ENCODE peak calls at places on chromosomes 11 and 22, in four cellular contexts. S is PC-3, N is OCI-LY7, W is neural progenitor cell. A is an unnamed sample.

GRCh38 chr22:41772198-41772597 is 28.3 kb upstream of the CCDC134 start:
- DNase-seq in S (peak; percentile 42), N (no peak), W (no peak), A (no peak)

GRCh38 chr11:48106166-48106565 is 110.4 kb upstream of the OR4B1 start:
- DNase-seq in S (no peak), N (peak; percentile 78), W (no peak), A (peak; percentile 67)

GRCh38 chr11:67572747-67573419 is 10.7 kb upstream of the GSTP1 start:
- DNase-seq in S (peak; percentile 84), N (peak; percentile 67), W (peak; percentile 84), A (peak; percentile 63)

GRCh38 chr22:19579113-19579811 is 55.1 kb upstream of the CLDN5 start:
- DNase-seq in S (peak; percentile 35), N (peak; percentile 14), W (no peak), A (no peak)

GRCh38 chr11:32164836-32165235 is 74.0 kb downstream of the RCN1 start:
- DNase-seq in S (no peak), N (no peak), W (no peak), A (no peak)

GRCh38 chr11:3721002-3721401 is 49.8 kb upstream of the CHRNA10 start:
- DNase-seq in S (no peak), N (no peak), W (no peak), A (no peak)

GRCh38 chr22:41920271-41920976 is 5.5 kb upstream of the SHISA8 start:
- DNase-seq in S (no peak), N (peak; percentile 77), W (no peak), A (no peak)

GRCh38 chr22:42984814-42985540 is 30.0 kb downstream of the PACSIN2 start:
- DNase-seq in S (no peak), N (no peak), W (no peak), A (no peak)

GRCh38 chr11:66676279-66676919 is 1.3 kb downstream of the RBM4B start:
- DNase-seq in S (no peak), N (peak; percentile 47), W (no peak), A (no peak)

GRCh38 chr11:101441747-101442146 is 142.1 kb downstream of the TRPC6 start:
- DNase-seq in S (peak; percentile 58), N (no peak), W (no peak), A (no peak)

GRCh38 chr11:118914178-118914918 is 11.4 kb downstream of the BCL9L start:
- DNase-seq in S (peak; percentile 75), N (peak; percentile 83), W (peak; percentile 77), A (no peak)

GRCh38 chr11:44893250-44894216 is 57.1 kb downstream of the TP53I11 start:
- DNase-seq in S (no peak), N (no peak), W (peak; percentile 55), A (no peak)

GRCh38 chr11:41177791-41178190 is 281.7 kb downstream of the LRRC4C start:
- DNase-seq in S (no peak), N (no peak), W (no peak), A (no peak)

GRCh38 chr11:72305077-72305476 is 61.1 kb upstream of the PHOX2A start:
- DNase-seq in S (no peak), N (no peak), W (no peak), A (no peak)

GRCh38 chr11:132471491-132471890 is 1060.8 kb downstream of the OPCML start:
- DNase-seq in S (no peak), N (no peak), W (no peak), A (no peak)

GRCh38 chr11:123174196-123175183 is 20.6 kb downstream of the CLMP start:
- DNase-seq in S (peak; percentile 97), N (no peak), W (peak; percentile 62), A (no peak)

GRCh38 chr11:120330045-120330444 is 4.9 kb downstream of the TLCD5 start:
- DNase-seq in S (no peak), N (no peak), W (no peak), A (no peak)

GRCh38 chr11:1939006-1939626 is 8.0 kb upstream of the MRPL23 start:
- DNase-seq in S (no peak), N (no peak), W (no peak), A (no peak)

GRCh38 chr11:57240007-57240406 is 3.0 kb upstream of the APLNR start:
- DNase-seq in S (no peak), N (no peak), W (no peak), A (no peak)

GRCh38 chr11:65424200-65425104 is 1.9 kb downstream of the NEAT1 start:
- DNase-seq in S (peak; percentile 42), N (peak; percentile 71), W (no peak), A (peak; percentile 57)

GRCh38 chr22:19103881-19104821 is 18.1 kb downstream of the DGCR2 start:
- DNase-seq in S (no peak), N (no peak), W (no peak), A (no peak)

GRCh38 chr11:35303596-35304392 is 115.6 kb downstream of the SLC1A2 start:
- DNase-seq in S (peak; percentile 14), N (no peak), W (no peak), A (no peak)

GRCh38 chr11:117177534-117178209 is 871 bp upstream of the SIDT2 start:
- DNase-seq in S (peak; percentile 46), N (no peak), W (no peak), A (no peak)

GRCh38 chr11:119745112-119745511 is 16.1 kb upstream of the NECTIN1 start:
- DNase-seq in S (no peak), N (no peak), W (no peak), A (no peak)

GRCh38 chr11:129410561-129410960 is 34.9 kb downstream of the BARX2 start:
- DNase-seq in S (no peak), N (no peak), W (no peak), A (no peak)

GRCh38 chr22:48053973-48054372 is 1291.5 kb downstream of the TBC1D22A start:
- DNase-seq in S (no peak), N (no peak), W (no peak), A (no peak)

GRCh38 chr22:29443452-29443851 is 5.1 kb downstream of the RFPL1 start:
- DNase-seq in S (no peak), N (no peak), W (no peak), A (no peak)

GRCh38 chr22:46748948-46749681 is 11.1 kb upstream of the CERK start:
- DNase-seq in S (peak; percentile 25), N (no peak), W (no peak), A (no peak)

GRCh38 chr11:112253605-112254242 is 6.9 kb downstream of the PLET1 start:
- DNase-seq in S (no peak), N (no peak), W (no peak), A (no peak)

GRCh38 chr22:46131151-46131587 is 19.2 kb upstream of the PPARA start:
- DNase-seq in S (no peak), N (no peak), W (peak; percentile 75), A (no peak)

GRCh38 chr11:1234771-1235614 is 12.1 kb downstream of the MUC5B start:
- DNase-seq in S (no peak), N (no peak), W (peak; percentile 1), A (no peak)

GRCh38 chr11:42770444-42771065 is 541.2 kb upstream of the API5 start:
- DNase-seq in S (peak; percentile 36), N (peak; percentile 28), W (peak; percentile 56), A (peak; percentile 41)

GRCh38 chr22:25395468-25395867 is 169.0 kb upstream of the GRK3 start:
- DNase-seq in S (no peak), N (no peak), W (no peak), A (no peak)

GRCh38 chr22:21626073-21626734 is 3.6 kb downstream of the YDJC start:
- DNase-seq in S (no peak), N (no peak), W (no peak), A (no peak)

GRCh38 chr22:21622624-21623401 is 7.0 kb downstream of the YDJC start:
- DNase-seq in S (no peak), N (no peak), W (no peak), A (no peak)

GRCh38 chr22:21623402-21623970 is 6.3 kb downstream of the YDJC start:
- DNase-seq in S (no peak), N (no peak), W (no peak), A (no peak)

GRCh38 chr22:21624880-21625791 is 4.7 kb downstream of the YDJC start:
- DNase-seq in S (no peak), N (no peak), W (no peak), A (no peak)

GRCh38 chr22:21624120-21624879 is 5.5 kb downstream of the YDJC start:
- DNase-seq in S (peak; percentile 38), N (peak; percentile 38), W (peak; percentile 76), A (peak; percentile 19)
- TF ChIP-seq CTCF in S (peak; percentile 76), N (peak; percentile 91), W (peak; percentile 79), A (peak; percentile 55)

GRCh38 chr11:126355926-126356897 is 726 bp downstream of the ST3GAL4 start:
- DNase-seq in S (peak; percentile 31), N (peak; percentile 46), W (no peak), A (no peak)

GRCh38 chr11:126357969-126358762 is 2.7 kb downstream of the ST3GAL4 start:
- DNase-seq in S (no peak), N (no peak), W (no peak), A (no peak)

GRCh38 chr11:126355324-126355925 is at the start of gene ST3GAL4:
- DNase-seq in S (peak; percentile 83), N (peak; percentile 83), W (peak; percentile 96), A (peak; percentile 51)

GRCh38 chr11:126358763-126359160 is 3.3 kb downstream of the ST3GAL4 start:
- DNase-seq in S (no peak), N (no peak), W (no peak), A (no peak)

DNA sequence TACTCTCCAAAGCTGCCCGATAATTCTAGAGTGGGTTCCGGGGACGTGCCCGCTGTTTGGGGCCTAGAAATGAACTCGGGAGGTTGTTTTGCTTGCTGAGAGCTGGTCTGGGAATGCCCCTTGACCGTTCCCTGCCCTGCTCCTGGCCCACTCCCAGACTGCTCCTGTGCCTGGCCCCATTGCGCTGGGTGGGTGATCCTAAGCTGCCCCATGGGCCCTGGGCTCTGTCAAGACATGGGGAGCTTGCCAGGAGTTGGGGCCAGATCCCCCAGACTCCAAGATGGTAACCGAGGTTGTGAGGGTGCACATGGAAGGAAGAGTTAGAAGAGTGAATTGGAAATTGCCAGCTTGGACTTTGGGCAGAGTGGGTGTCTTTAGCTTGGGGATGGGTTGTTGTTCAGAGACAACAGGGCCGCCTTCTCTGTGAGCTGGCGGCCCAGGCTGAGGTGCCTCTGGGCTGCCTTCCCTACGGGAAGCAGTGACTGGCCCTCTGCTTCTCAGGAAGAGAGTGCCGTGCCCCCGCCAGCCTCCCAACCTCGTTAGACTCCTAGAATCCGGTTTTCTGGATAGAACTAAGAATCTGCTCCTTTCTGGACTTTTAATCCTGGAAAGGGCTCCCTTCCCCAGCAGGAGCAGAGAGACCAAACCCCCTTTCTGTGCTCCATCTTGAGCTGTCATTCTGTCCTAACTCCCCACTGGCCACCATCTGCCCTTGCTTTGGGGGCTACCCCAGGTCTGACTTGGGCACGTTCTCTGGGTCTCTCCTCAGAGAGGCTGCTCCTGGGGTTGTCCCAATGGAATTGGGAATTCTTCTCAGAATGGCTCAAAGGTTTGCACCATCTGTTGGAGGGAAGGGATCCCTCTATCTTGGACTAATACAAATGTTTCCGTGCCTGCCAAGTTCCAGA is 1.8 kb downstream of the ST3GAL4 start:
- DNase-seq in S (no peak), N (no peak), W (no peak), A (no peak)
- TF ChIP-seq EZH2phosphoT487 in S (no peak), N (no peak), W (no peak), A (no peak)

GRCh38 chr11:9078113-9079041 is 13.0 kb downstream of the SCUBE2 start:
- DNase-seq in S (no peak), N (no peak), W (no peak), A (no peak)
- TF ChIP-seq CTCF in S (peak; percentile 9), N (peak; percentile 25), W (peak; percentile 28), A (no peak)

GRCh38 chr11:94315664-94316063 is 11.3 kb downstream of the IZUMO1R start:
- DNase-seq in S (peak; percentile 23), N (no peak), W (no peak), A (no peak)
- TF ChIP-seq EZH2phosphoT487 in S (no peak), N (no peak), W (no peak), A (no peak)

A was measured in MM.1S.